ENCODE peak calls at places on chromosomes 5 and 9, in five cellular contexts. One of them, this sample, is unnamed.
A peak's percentile ranks its signal among the peaks of the same experiment; 100 is the strongest.

GRCh38 chr9:129080312-129080607 is 651 bp upstream of the DOLPP1 start:
- DNase-seq in H1: no peak
- DNase-seq in HCT116: no peak
- DNase-seq in HepG2: no peak
- DNase-seq in K562: no peak
- DNase-seq in this sample: no peak

GRCh38 chr5:66661149-66661548 is 65.0 kb downstream of the MAST4 start:
- DNase-seq in H1: no peak
- DNase-seq in HCT116: no peak
- DNase-seq in HepG2: no peak
- DNase-seq in K562: no peak
- DNase-seq in this sample: no peak

GRCh38 chr5:113204525-113205161 is 228.0 kb downstream of the DCP2 start:
- DNase-seq in H1: no peak
- DNase-seq in HCT116: no peak
- DNase-seq in HepG2: peak; percentile 45
- DNase-seq in K562: no peak
- DNase-seq in this sample: peak; percentile 71

GRCh38 chr9:75734802-75735201 is 155.7 kb upstream of the PCSK5 start:
- DNase-seq in H1: no peak
- DNase-seq in HCT116: no peak
- DNase-seq in HepG2: no peak
- DNase-seq in K562: no peak
- DNase-seq in this sample: no peak

GRCh38 chr5:103262422-103262871 is 3.9 kb downstream of the MACIR start:
- DNase-seq in H1: no peak
- DNase-seq in HCT116: no peak
- DNase-seq in HepG2: no peak
- DNase-seq in K562: peak; percentile 40
- DNase-seq in this sample: no peak

GRCh38 chr9:84857224-84857623 is 187.7 kb downstream of the NTRK2 start:
- DNase-seq in H1: no peak
- DNase-seq in HCT116: no peak
- DNase-seq in HepG2: no peak
- DNase-seq in K562: no peak
- DNase-seq in this sample: no peak

GRCh38 chr9:134560654-134561053 is 80.9 kb upstream of the COL5A1 start:
- DNase-seq in H1: no peak
- DNase-seq in HCT116: no peak
- DNase-seq in HepG2: no peak
- DNase-seq in K562: no peak
- DNase-seq in this sample: no peak

GRCh38 chr5:60125636-60126035 is 232.1 kb upstream of the PDE4D start:
- DNase-seq in H1: no peak
- DNase-seq in HCT116: no peak
- DNase-seq in HepG2: no peak
- DNase-seq in K562: no peak
- DNase-seq in this sample: no peak

GRCh38 chr9:120386390-120387131 is 193.4 kb downstream of the CDK5RAP2 start:
- DNase-seq in H1: no peak
- DNase-seq in HCT116: no peak
- DNase-seq in HepG2: peak; percentile 89
- DNase-seq in K562: no peak
- DNase-seq in this sample: peak; percentile 76

GRCh38 chr5:143913008-143913752 is 101.2 kb downstream of the HMHB1 start:
- DNase-seq in H1: no peak
- DNase-seq in HCT116: no peak
- DNase-seq in HepG2: peak; percentile 4
- DNase-seq in K562: no peak
- DNase-seq in this sample: no peak

GRCh38 chr9:100725376-100725775 is 147.5 kb downstream of the CAVIN4 start:
- DNase-seq in H1: no peak
- DNase-seq in HCT116: no peak
- DNase-seq in HepG2: no peak
- DNase-seq in K562: no peak
- DNase-seq in this sample: no peak

GRCh38 chr5:61563401-61563800 is 231.3 kb downstream of the ZSWIM6 start:
- DNase-seq in H1: no peak
- DNase-seq in HCT116: no peak
- DNase-seq in HepG2: no peak
- DNase-seq in K562: no peak
- DNase-seq in this sample: no peak

GRCh38 chr5:139104577-139105271 is 93.4 kb downstream of the SIL1 start:
- DNase-seq in H1: no peak
- DNase-seq in HCT116: no peak
- DNase-seq in HepG2: no peak
- DNase-seq in K562: no peak
- DNase-seq in this sample: no peak

GRCh38 chr5:42487077-42487476 is 63.8 kb downstream of the GHR start:
- DNase-seq in H1: no peak
- DNase-seq in HCT116: no peak
- DNase-seq in HepG2: no peak
- DNase-seq in K562: no peak
- DNase-seq in this sample: no peak

GRCh38 chr5:16776611-16777251 is 159.4 kb downstream of the MYO10 start:
- DNase-seq in H1: no peak
- DNase-seq in HCT116: no peak
- DNase-seq in HepG2: peak; percentile 62
- DNase-seq in K562: peak; percentile 21
- DNase-seq in this sample: no peak

GRCh38 chr9:107378031-107378430 is 95.0 kb downstream of the RAD23B start:
- DNase-seq in H1: no peak
- DNase-seq in HCT116: no peak
- DNase-seq in HepG2: no peak
- DNase-seq in K562: no peak
- DNase-seq in this sample: no peak

GRCh38 chr5:3031733-3032378 is 280.4 kb upstream of the IRX2 start:
- DNase-seq in H1: no peak
- DNase-seq in HCT116: no peak
- DNase-seq in HepG2: no peak
- DNase-seq in K562: no peak
- DNase-seq in this sample: no peak

GRCh38 chr9:136226680-136227410 is 18.8 kb downstream of the QSOX2 start:
- DNase-seq in H1: no peak
- DNase-seq in HCT116: no peak
- DNase-seq in HepG2: no peak
- DNase-seq in K562: no peak
- DNase-seq in this sample: no peak

GRCh38 chr9:134283111-134283515 is 43.1 kb upstream of the RXRA start:
- DNase-seq in H1: no peak
- DNase-seq in HCT116: no peak
- DNase-seq in HepG2: no peak
- DNase-seq in K562: no peak
- DNase-seq in this sample: no peak

GRCh38 chr9:107969141-107969540 is 479.6 kb upstream of the KLF4 start:
- DNase-seq in H1: no peak
- DNase-seq in HCT116: no peak
- DNase-seq in HepG2: no peak
- DNase-seq in K562: no peak
- DNase-seq in this sample: no peak

GRCh38 chr5:112735702-112736101 is 2.0 kb upstream of the APC start:
- DNase-seq in H1: no peak
- DNase-seq in HCT116: no peak
- DNase-seq in HepG2: no peak
- DNase-seq in K562: no peak
- DNase-seq in this sample: no peak

GRCh38 chr9:129402341-129402739 is 218.6 kb downstream of the C9orf50 start:
- DNase-seq in H1: peak; percentile 69
- DNase-seq in HCT116: no peak
- DNase-seq in HepG2: no peak
- DNase-seq in K562: no peak
- DNase-seq in this sample: peak; percentile 42

GRCh38 chr5:160619381-160619780 is 197.7 kb downstream of the PTTG1 start:
- DNase-seq in H1: no peak
- DNase-seq in HCT116: no peak
- DNase-seq in HepG2: no peak
- DNase-seq in K562: no peak
- DNase-seq in this sample: no peak

GRCh38 chr5:136000937-136001336 is 27.9 kb upstream of the TGFBI start:
- DNase-seq in H1: no peak
- DNase-seq in HCT116: no peak
- DNase-seq in HepG2: no peak
- DNase-seq in K562: no peak
- DNase-seq in this sample: no peak

GRCh38 chr9:130476151-130476730 is 31.5 kb downstream of the ASS1 start:
- DNase-seq in H1: no peak
- DNase-seq in HCT116: no peak
- DNase-seq in HepG2: no peak
- DNase-seq in K562: no peak
- DNase-seq in this sample: no peak

GRCh38 chr9:89191004-89191403 is 12.4 kb upstream of the SHC3 start:
- DNase-seq in H1: no peak
- DNase-seq in HCT116: no peak
- DNase-seq in HepG2: peak; percentile 50
- DNase-seq in K562: no peak
- DNase-seq in this sample: no peak

GRCh38 chr9:123414921-123415592 is 59.1 kb downstream of the CRB2 start:
- DNase-seq in H1: no peak
- DNase-seq in HCT116: no peak
- DNase-seq in HepG2: no peak
- DNase-seq in K562: no peak
- DNase-seq in this sample: no peak

GRCh38 chr5:41728281-41728680 is 141.9 kb downstream of the OXCT1 start:
- DNase-seq in H1: no peak
- DNase-seq in HCT116: no peak
- DNase-seq in HepG2: no peak
- DNase-seq in K562: no peak
- DNase-seq in this sample: no peak

GRCh38 chr9:70053864-70054263 is 10.2 kb downstream of the MAMDC2 start:
- DNase-seq in H1: no peak
- DNase-seq in HCT116: peak; percentile 31
- DNase-seq in HepG2: no peak
- DNase-seq in K562: no peak
- DNase-seq in this sample: no peak

GRCh38 chr9:13718086-13718485 is 438.6 kb upstream of the MPDZ start:
- DNase-seq in H1: no peak
- DNase-seq in HCT116: no peak
- DNase-seq in HepG2: no peak
- DNase-seq in K562: no peak
- DNase-seq in this sample: no peak

DNA sequence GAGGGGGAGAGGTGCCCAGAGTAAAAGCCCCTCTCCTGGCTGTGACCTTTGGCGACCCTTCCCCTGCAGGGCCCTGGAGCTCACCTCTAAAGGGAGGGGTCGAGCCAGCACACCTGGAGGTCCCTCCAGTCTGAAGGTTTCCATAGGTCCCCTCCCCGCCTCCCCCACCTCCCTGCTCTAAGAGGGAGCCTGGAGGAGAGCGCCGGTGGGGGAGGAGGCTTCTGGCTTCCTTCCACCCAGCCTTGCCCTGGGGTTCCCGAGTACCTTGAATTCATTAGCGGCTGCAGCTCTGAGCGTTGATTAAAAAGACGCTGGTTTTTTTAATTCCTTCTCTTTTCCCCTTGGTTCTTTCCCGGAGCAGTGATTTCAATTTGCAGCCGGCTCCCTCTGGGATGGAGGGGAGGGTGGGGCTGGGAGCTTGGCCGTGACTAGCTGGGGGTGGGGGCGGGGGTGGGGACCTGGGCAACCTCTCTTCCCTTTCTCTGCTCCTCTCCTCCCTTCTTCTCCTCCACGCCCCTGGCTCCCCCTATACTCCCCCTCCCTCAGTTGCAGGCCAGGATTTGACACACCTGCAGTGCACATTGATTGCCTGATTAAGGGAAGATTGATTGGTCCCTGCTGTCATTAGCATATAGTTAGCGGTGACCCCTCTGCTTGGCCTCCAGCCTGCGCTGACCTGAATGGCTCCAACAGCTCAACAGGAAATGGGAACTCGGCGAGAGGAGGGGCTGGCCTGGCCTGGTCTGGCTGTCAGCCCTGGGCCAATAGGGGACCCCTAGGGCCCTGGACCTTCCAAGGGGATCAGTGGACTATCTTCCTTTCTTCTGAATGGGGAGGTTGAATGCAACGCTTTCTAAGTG is 67.5 kb upstream of the RAPGEF1 start:
- DNase-seq in H1: peak; percentile 77
- DNase-seq in HCT116: no peak
- DNase-seq in HepG2: no peak
- DNase-seq in K562: no peak
- DNase-seq in this sample: no peak
- TF ChIP-seq JUND in H1: no peak
- TF ChIP-seq JUND in HCT116: no peak
- TF ChIP-seq JUND in HepG2: no peak
- TF ChIP-seq JUND in K562: no peak
- TF ChIP-seq JUND in this sample: no peak

GRCh38 chr5:6185574-6185973 is 192.8 kb downstream of the MED10 start:
- DNase-seq in H1: no peak
- DNase-seq in HCT116: no peak
- DNase-seq in HepG2: no peak
- DNase-seq in K562: no peak
- DNase-seq in this sample: no peak

GRCh38 chr5:6188976-6189375 is 189.4 kb downstream of the MED10 start:
- DNase-seq in H1: no peak
- DNase-seq in HCT116: no peak
- DNase-seq in HepG2: no peak
- DNase-seq in K562: no peak
- DNase-seq in this sample: no peak

GRCh38 chr5:6190838-6191237 is 187.5 kb downstream of the MED10 start:
- DNase-seq in H1: no peak
- DNase-seq in HCT116: no peak
- DNase-seq in HepG2: no peak
- DNase-seq in K562: no peak
- DNase-seq in this sample: no peak

GRCh38 chr5:6187501-6187900 is 190.8 kb downstream of the MED10 start:
- DNase-seq in H1: no peak
- DNase-seq in HCT116: no peak
- DNase-seq in HepG2: no peak
- DNase-seq in K562: no peak
- DNase-seq in this sample: no peak

DNA sequence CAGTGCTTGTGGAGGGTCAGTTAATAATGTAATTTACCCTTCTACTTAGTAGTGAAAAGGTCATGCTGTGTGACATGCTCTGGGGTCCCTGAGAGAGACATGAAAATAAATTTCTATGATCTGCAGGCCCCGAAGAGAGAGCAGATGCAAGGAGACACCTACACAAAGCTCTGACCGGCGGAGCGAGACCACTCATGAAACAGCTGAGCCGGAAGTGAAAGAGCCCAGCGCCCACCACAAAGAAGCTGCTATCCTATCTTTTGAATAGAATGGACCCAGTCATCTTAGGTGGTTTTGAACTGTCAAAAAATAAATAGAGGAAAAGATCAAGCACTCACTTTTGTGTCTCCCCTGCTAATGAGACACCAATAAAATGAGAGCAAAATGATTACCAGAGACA is 190.0 kb downstream of the MED10 start:
- DNase-seq in H1: no peak
- DNase-seq in HCT116: no peak
- DNase-seq in HepG2: no peak
- DNase-seq in K562: no peak
- DNase-seq in this sample: no peak
- TF ChIP-seq JUND in H1: no peak
- TF ChIP-seq JUND in HCT116: no peak
- TF ChIP-seq JUND in HepG2: no peak
- TF ChIP-seq JUND in K562: no peak
- TF ChIP-seq JUND in this sample: no peak

GRCh38 chr9:5557606-5558587 is 47.6 kb downstream of the PDCD1LG2 start:
- DNase-seq in H1: no peak
- DNase-seq in HCT116: no peak
- DNase-seq in HepG2: no peak
- DNase-seq in K562: no peak
- DNase-seq in this sample: no peak
- TF ChIP-seq JUND in H1: no peak
- TF ChIP-seq JUND in HCT116: no peak
- TF ChIP-seq JUND in HepG2: no peak
- TF ChIP-seq JUND in K562: no peak
- TF ChIP-seq JUND in this sample: no peak

GRCh38 chr9:94300470-94301301 is 27.8 kb downstream of the NUTM2F start:
- DNase-seq in H1: no peak
- DNase-seq in HCT116: no peak
- DNase-seq in HepG2: no peak
- DNase-seq in K562: peak; percentile 70
- DNase-seq in this sample: no peak
- TF ChIP-seq JUND in H1: no peak
- TF ChIP-seq JUND in HCT116: no peak
- TF ChIP-seq JUND in HepG2: no peak
- TF ChIP-seq JUND in K562: peak; percentile 51
- TF ChIP-seq JUND in this sample: no peak

This sample was measured in T47D.